ENCODE peak calls at places on chromosomes 6 and 20, in four cellular contexts. T is Peyer's patch, U is sigmoid colon, Z is IMR-90. K is an unnamed sample.

GRCh38 chr6:36545767-36546663 is 1.3 kb downstream of the STK38 start:
- DNase-seq in U (no peak), T (no peak), Z (peak), K (no peak)

GRCh38 chr6:150599199-150600002 is at the start of gene PLEKHG1:
- DNase-seq in U (peak), T (peak), Z (no peak), K (peak)

GRCh38 chr6:128252293-128253176 is 267.9 kb downstream of the PTPRK start:
- DNase-seq in U (no peak), Z (peak), T (no peak), K (no peak)

GRCh38 chr6:36907781-36908180 is 22.0 kb downstream of the C6orf89 start:
- DNase-seq in Z (peak), U (peak), T (no peak), K (no peak)

GRCh38 chr6:139205843-139206242 is 71.0 kb downstream of the HECA start:
- DNase-seq in T (no peak), U (no peak), Z (no peak), K (no peak)

GRCh38 chr6:8435845-8436168 is 462 bp upstream of the SLC35B3 start:
- DNase-seq in T (no peak), U (no peak), Z (peak), K (no peak)

GRCh38 chr6:47061631-47062300 is 19.6 kb upstream of the ADGRF1 start:
- DNase-seq in U (peak), T (no peak), Z (no peak), K (no peak)

GRCh38 chr20:57062241-57062640 is 204.2 kb downstream of the BMP7 start:
- DNase-seq in U (no peak), T (no peak), Z (no peak), K (no peak)

GRCh38 chr6:17156112-17156921 is 54.5 kb downstream of the STMND1 start:
- DNase-seq in T (peak), U (peak), Z (peak), K (peak)

GRCh38 chr6:125164696-125165095 is 11.1 kb downstream of the TPD52L1 start:
- DNase-seq in U (no peak), Z (no peak), T (no peak), K (no peak)

GRCh38 chr6:130600880-130601341 is 226.3 kb upstream of the SMLR1 start:
- DNase-seq in Z (peak), U (no peak), T (no peak), K (no peak)

GRCh38 chr6:128233501-128233900 is 286.9 kb downstream of the PTPRK start:
- DNase-seq in U (no peak), Z (no peak), T (no peak), K (no peak)

GRCh38 chr6:108116781-108117426 is 42.4 kb upstream of the OSTM1 start:
- DNase-seq in U (no peak), Z (no peak), T (no peak), K (no peak)

GRCh38 chr6:20366082-20366834 is 35.4 kb upstream of the E2F3 start:
- DNase-seq in T (peak), Z (no peak), U (no peak), K (no peak)

DNA sequence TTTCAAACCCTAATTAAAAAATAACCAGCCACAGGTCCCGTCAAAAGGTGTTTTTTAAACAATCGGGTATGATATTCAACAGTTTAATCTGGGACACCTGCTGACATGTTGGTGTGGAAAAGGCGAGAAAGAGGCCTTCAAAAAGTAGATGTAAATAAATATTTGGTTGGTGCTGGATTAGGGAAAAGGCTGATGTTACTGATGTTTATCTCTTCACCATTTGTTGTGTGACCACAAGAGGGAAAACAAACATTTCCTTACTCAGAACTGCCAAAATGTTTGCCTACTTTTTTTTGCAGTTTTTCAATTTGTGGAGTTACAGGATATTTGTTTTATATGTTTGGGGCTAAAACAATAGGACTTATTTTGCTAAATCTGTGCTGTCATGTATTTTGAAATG is 745 bp downstream of the SASH1 start:
- DNase-seq in Z (no peak), U (no peak), T (no peak), K (no peak)
- TF ChIP-seq CTCF in Z (no peak), U (no peak), T (no peak), K (no peak)

GRCh38 chr6:32187009-32187709 is 2.8 kb downstream of the PBX2 start:
- DNase-seq in U (no peak), Z (no peak), T (no peak), K (no peak)
- TF ChIP-seq POLR2A in U (no peak), Z (no peak), T (no peak), K (no peak)

GRCh38 chr6:142751452-142751851 is 193.5 kb downstream of the HIVEP2 start:
- DNase-seq in Z (no peak), U (no peak), T (no peak), K (no peak)

GRCh38 chr6:142744836-142745235 is 200.1 kb downstream of the HIVEP2 start:
- DNase-seq in T (no peak), U (no peak), Z (peak), K (no peak)

GRCh38 chr6:142752348-142752747 is 192.6 kb downstream of the HIVEP2 start:
- DNase-seq in Z (peak), U (no peak), T (no peak), K (no peak)

GRCh38 chr6:142749556-142749955 is 195.4 kb downstream of the HIVEP2 start:
- DNase-seq in Z (no peak), T (no peak), U (no peak), K (no peak)

DNA sequence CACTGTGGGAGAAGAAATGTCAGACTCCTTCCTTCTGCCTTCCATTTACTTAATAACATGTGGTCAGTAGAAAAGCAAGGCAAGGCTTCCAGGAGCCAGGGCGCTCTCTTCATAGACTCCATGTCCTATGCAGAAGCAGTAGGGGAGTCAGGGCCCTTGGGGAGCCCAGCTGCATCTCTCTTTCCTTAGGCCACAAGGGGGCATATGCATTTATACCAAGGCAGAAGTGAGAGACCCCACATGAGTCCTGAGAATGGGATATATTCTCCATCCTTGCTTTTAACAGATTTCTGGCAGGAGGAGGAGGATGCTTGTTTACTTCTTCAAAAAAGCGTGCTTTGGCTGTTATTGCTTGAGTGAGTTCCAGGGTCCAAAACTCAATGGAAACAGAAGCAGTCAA is 198.5 kb downstream of the HIVEP2 start:
- DNase-seq in U (no peak), Z (peak), T (peak), K (no peak)
- TF ChIP-seq CTCF in U (no peak), Z (peak), T (peak), K (no peak)

GRCh38 chr20:62648318-62648995 is 6.2 kb downstream of the SLCO4A1 start:
- DNase-seq in Z (no peak), T (no peak), U (no peak), K (no peak)

GRCh38 chr20:62645613-62646012 is 3.3 kb downstream of the SLCO4A1 start:
- DNase-seq in U (no peak), Z (no peak), T (no peak), K (no peak)

GRCh38 chr20:62647521-62648317 is 5.4 kb downstream of the SLCO4A1 start:
- DNase-seq in T (peak), U (no peak), Z (no peak), K (no peak)

GRCh38 chr20:62644802-62645496 is 2.6 kb downstream of the SLCO4A1 start:
- DNase-seq in U (no peak), Z (no peak), T (peak), K (no peak)

GRCh38 chr20:62646851-62647520 is 4.7 kb downstream of the SLCO4A1 start:
- DNase-seq in T (peak), Z (no peak), U (no peak), K (no peak)
- TF ChIP-seq POLR2A in T (no peak), Z (no peak), U (no peak), K (no peak)

K was measured in suprapubic skin.